ENCODE peak calls at places on chromosomes 5 and 9, in five cellular contexts. L is NCI-H2081; A is neural progenitor cell; V is naive thymus-derived CD8-positive, alpha-beta T cell; O is ovary. U is an unnamed sample.

GRCh38 chr9:98455256-98455956 is 200.0 kb upstream of the TBC1D2 start:
- DNase-seq in O (no peak), A (no peak), V (no peak), L (no peak), U (no peak)

GRCh38 chr5:40680741-40681350 is 1.1 kb downstream of the PTGER4 start:
- DNase-seq in O (no peak), L (no peak), V (peak), A (peak), U (no peak)

GRCh38 chr9:72695365-72695764 is 174.0 kb downstream of the TMC1 start:
- DNase-seq in O (no peak), V (no peak), L (no peak), A (no peak), U (no peak)

GRCh38 chr5:180296778-180297177 is 4.9 kb upstream of the MAPK9 start:
- DNase-seq in O (no peak), A (no peak), V (no peak), L (no peak), U (no peak)

GRCh38 chr9:26856413-26857032 is 36.1 kb downstream of the CAAP1 start:
- DNase-seq in V (no peak), O (no peak), A (peak), L (peak), U (no peak)

GRCh38 chr5:125190232-125191051 is 444.0 kb upstream of the ZNF608 start:
- DNase-seq in V (no peak), A (no peak), L (no peak), O (no peak), U (no peak)

GRCh38 chr9:125238915-125239446 is 2.2 kb downstream of the HSPA5 start:
- DNase-seq in L (no peak), V (no peak), A (no peak), O (no peak), U (no peak)

GRCh38 chr5:137186759-137187461 is 312.2 kb downstream of the SPOCK1 start:
- DNase-seq in A (no peak), O (no peak), L (no peak), V (no peak), U (peak)

GRCh38 chr5:65854931-65855330 is 71.4 kb upstream of the ERBIN start:
- DNase-seq in O (no peak), V (no peak), A (no peak), L (no peak), U (no peak)

GRCh38 chr5:150644496-150644895 is 4.0 kb downstream of the SYNPO start:
- DNase-seq in L (no peak), A (no peak), V (no peak), O (no peak), U (peak)

GRCh38 chr5:113266227-113266912 is 168.4 kb downstream of the TSSK1B start:
- DNase-seq in L (no peak), O (no peak), V (no peak), A (no peak), U (no peak)

GRCh38 chr5:171366645-171367044 is 21.0 kb upstream of the NPM1 start:
- DNase-seq in V (no peak), L (no peak), A (no peak), O (no peak), U (no peak)

GRCh38 chr5:133332732-133333024 is 279.7 kb downstream of the FSTL4 start:
- DNase-seq in O (no peak), A (no peak), L (no peak), V (no peak), U (no peak)

GRCh38 chr5:8784692-8785091 is 761.2 kb downstream of the SEMA5A start:
- DNase-seq in V (no peak), L (no peak), A (no peak), O (no peak), U (no peak)

GRCh38 chr5:74256947-74257573 is 383.5 kb downstream of the ENC1 start:
- DNase-seq in O (peak), V (no peak), L (no peak), A (no peak), U (no peak)

GRCh38 chr5:106862450-106863193 is 808.1 kb downstream of the EFNA5 start:
- DNase-seq in L (no peak), O (no peak), V (no peak), A (no peak), U (no peak)

GRCh38 chr9:21681641-21682040 is 120.8 kb upstream of the MTAP start:
- DNase-seq in L (no peak), A (no peak), V (no peak), O (no peak), U (no peak)

GRCh38 chr5:136816327-136816726 is 451.0 kb upstream of the TRPC7 start:
- DNase-seq in O (no peak), A (no peak), L (no peak), V (no peak), U (no peak)

GRCh38 chr9:7358876-7359275 is 440.7 kb downstream of the DMAC1 start:
- DNase-seq in V (no peak), A (peak), O (no peak), L (no peak), U (no peak)

GRCh38 chr9:33222031-33222430 is 17.9 kb upstream of the SPINK4 start:
- DNase-seq in O (no peak), A (no peak), V (no peak), L (no peak), U (no peak)

GRCh38 chr5:138438724-138439536 is at the start of gene REEP2:
- DNase-seq in A (peak), O (peak), L (peak), V (peak), U (no peak)

GRCh38 chr5:157535042-157535865 is 40.3 kb downstream of the ADAM19 start:
- DNase-seq in O (no peak), A (no peak), L (no peak), V (no peak), U (peak)

GRCh38 chr9:85182381-85182780 is 512.9 kb downstream of the NTRK2 start:
- DNase-seq in L (no peak), O (no peak), V (no peak), A (no peak), U (no peak)

GRCh38 chr5:27328480-27328879 is 290.1 kb upstream of the CDH9 start:
- DNase-seq in A (no peak), L (no peak), V (no peak), O (no peak), U (no peak)

U was measured in pancreas.